ENCODE peak calls at places on chromosomes 1 and 21, in six cellular contexts. One of them, this sample, is unnamed.

GRCh38 chr1:224058303-224058702 is 55.6 kb upstream of the FBXO28 start:
- DNase-seq in activated CD8-positive, alpha-beta memory T cell treated with anti-CD3 and anti-CD28 coated beads, Interleukin-2, amount 50 U/mL, for 4 hours: no peak
- DNase-seq in H1: no peak
- DNase-seq in AG08396: no peak
- DNase-seq in germinal center: no peak
- DNase-seq in A172: peak
- DNase-seq in this sample: no peak

GRCh38 chr1:27678747-27679146 is 6.8 kb upstream of the IFI6 start:
- DNase-seq in activated CD8-positive, alpha-beta memory T cell treated with anti-CD3 and anti-CD28 coated beads, Interleukin-2, amount 50 U/mL, for 4 hours: no peak
- DNase-seq in H1: no peak
- DNase-seq in AG08396: no peak
- DNase-seq in germinal center: no peak
- DNase-seq in A172: no peak
- DNase-seq in this sample: no peak

GRCh38 chr1:107327446-107327845 is 186.6 kb downstream of the NTNG1 start:
- DNase-seq in activated CD8-positive, alpha-beta memory T cell treated with anti-CD3 and anti-CD28 coated beads, Interleukin-2, amount 50 U/mL, for 4 hours: no peak
- DNase-seq in H1: no peak
- DNase-seq in AG08396: no peak
- DNase-seq in germinal center: no peak
- DNase-seq in A172: no peak
- DNase-seq in this sample: no peak

GRCh38 chr1:118298397-118298796 is 113.4 kb upstream of the SPAG17 start:
- DNase-seq in activated CD8-positive, alpha-beta memory T cell treated with anti-CD3 and anti-CD28 coated beads, Interleukin-2, amount 50 U/mL, for 4 hours: no peak
- DNase-seq in H1: no peak
- DNase-seq in AG08396: no peak
- DNase-seq in germinal center: no peak
- DNase-seq in A172: no peak
- DNase-seq in this sample: no peak

GRCh38 chr1:200967693-200968468 is 55.6 kb downstream of the KIF21B start:
- DNase-seq in activated CD8-positive, alpha-beta memory T cell treated with anti-CD3 and anti-CD28 coated beads, Interleukin-2, amount 50 U/mL, for 4 hours: no peak
- DNase-seq in H1: no peak
- DNase-seq in AG08396: no peak
- DNase-seq in germinal center: no peak
- DNase-seq in A172: peak
- DNase-seq in this sample: no peak

GRCh38 chr1:41843378-41843777 is 75.3 kb downstream of the HIVEP3 start:
- DNase-seq in activated CD8-positive, alpha-beta memory T cell treated with anti-CD3 and anti-CD28 coated beads, Interleukin-2, amount 50 U/mL, for 4 hours: no peak
- DNase-seq in H1: no peak
- DNase-seq in AG08396: no peak
- DNase-seq in germinal center: no peak
- DNase-seq in A172: peak
- DNase-seq in this sample: no peak

GRCh38 chr1:234835239-234835638 is 225.3 kb upstream of the IRF2BP2 start:
- DNase-seq in activated CD8-positive, alpha-beta memory T cell treated with anti-CD3 and anti-CD28 coated beads, Interleukin-2, amount 50 U/mL, for 4 hours: no peak
- DNase-seq in H1: no peak
- DNase-seq in AG08396: no peak
- DNase-seq in germinal center: no peak
- DNase-seq in A172: no peak
- DNase-seq in this sample: no peak

GRCh38 chr1:33056426-33056825 is 19.7 kb upstream of the AK2 start:
- DNase-seq in activated CD8-positive, alpha-beta memory T cell treated with anti-CD3 and anti-CD28 coated beads, Interleukin-2, amount 50 U/mL, for 4 hours: no peak
- DNase-seq in H1: no peak
- DNase-seq in AG08396: no peak
- DNase-seq in germinal center: no peak
- DNase-seq in A172: no peak
- DNase-seq in this sample: no peak

GRCh38 chr1:41977329-41977728 is 58.6 kb upstream of the HIVEP3 start:
- DNase-seq in activated CD8-positive, alpha-beta memory T cell treated with anti-CD3 and anti-CD28 coated beads, Interleukin-2, amount 50 U/mL, for 4 hours: no peak
- DNase-seq in H1: no peak
- DNase-seq in AG08396: no peak
- DNase-seq in germinal center: no peak
- DNase-seq in A172: no peak
- DNase-seq in this sample: no peak

GRCh38 chr1:33088119-33088906 is 7.4 kb downstream of the AZIN2 start:
- DNase-seq in activated CD8-positive, alpha-beta memory T cell treated with anti-CD3 and anti-CD28 coated beads, Interleukin-2, amount 50 U/mL, for 4 hours: no peak
- DNase-seq in H1: no peak
- DNase-seq in AG08396: no peak
- DNase-seq in germinal center: no peak
- DNase-seq in A172: no peak
- DNase-seq in this sample: no peak

GRCh38 chr1:6825828-6826227 is 40.6 kb downstream of the CAMTA1 start:
- DNase-seq in activated CD8-positive, alpha-beta memory T cell treated with anti-CD3 and anti-CD28 coated beads, Interleukin-2, amount 50 U/mL, for 4 hours: no peak
- DNase-seq in H1: no peak
- DNase-seq in AG08396: no peak
- DNase-seq in germinal center: no peak
- DNase-seq in A172: no peak
- DNase-seq in this sample: no peak

GRCh38 chr1:35454616-35455015 is 102.6 kb downstream of the KIAA0319L start:
- DNase-seq in activated CD8-positive, alpha-beta memory T cell treated with anti-CD3 and anti-CD28 coated beads, Interleukin-2, amount 50 U/mL, for 4 hours: no peak
- DNase-seq in H1: no peak
- DNase-seq in AG08396: peak
- DNase-seq in germinal center: no peak
- DNase-seq in A172: no peak
- DNase-seq in this sample: no peak

GRCh38 chr1:65148548-65149390 is 766 bp downstream of the AK4 start:
- DNase-seq in activated CD8-positive, alpha-beta memory T cell treated with anti-CD3 and anti-CD28 coated beads, Interleukin-2, amount 50 U/mL, for 4 hours: peak
- DNase-seq in H1: peak
- DNase-seq in AG08396: peak
- DNase-seq in germinal center: peak
- DNase-seq in A172: no peak
- DNase-seq in this sample: peak

GRCh38 chr1:5850503-5850902 is 141.7 kb downstream of the NPHP4 start:
- DNase-seq in activated CD8-positive, alpha-beta memory T cell treated with anti-CD3 and anti-CD28 coated beads, Interleukin-2, amount 50 U/mL, for 4 hours: no peak
- DNase-seq in H1: no peak
- DNase-seq in AG08396: peak
- DNase-seq in germinal center: no peak
- DNase-seq in A172: no peak
- DNase-seq in this sample: no peak

GRCh38 chr1:37477946-37478345 is 3.6 kb downstream of the ZC3H12A start:
- DNase-seq in activated CD8-positive, alpha-beta memory T cell treated with anti-CD3 and anti-CD28 coated beads, Interleukin-2, amount 50 U/mL, for 4 hours: peak
- DNase-seq in H1: no peak
- DNase-seq in AG08396: no peak
- DNase-seq in germinal center: no peak
- DNase-seq in A172: no peak
- DNase-seq in this sample: no peak

GRCh38 chr1:11357291-11357690 is 84.3 kb downstream of the UBIAD1 start:
- DNase-seq in activated CD8-positive, alpha-beta memory T cell treated with anti-CD3 and anti-CD28 coated beads, Interleukin-2, amount 50 U/mL, for 4 hours: no peak
- DNase-seq in H1: no peak
- DNase-seq in AG08396: no peak
- DNase-seq in germinal center: no peak
- DNase-seq in A172: no peak
- DNase-seq in this sample: no peak

GRCh38 chr1:53330819-53331218 is 2.9 kb upstream of the LRP8 start:
- DNase-seq in activated CD8-positive, alpha-beta memory T cell treated with anti-CD3 and anti-CD28 coated beads, Interleukin-2, amount 50 U/mL, for 4 hours: peak
- DNase-seq in H1: no peak
- DNase-seq in AG08396: no peak
- DNase-seq in germinal center: no peak
- DNase-seq in A172: no peak
- DNase-seq in this sample: no peak

GRCh38 chr1:29269356-29269755 is 33.0 kb downstream of the PTPRU start:
- DNase-seq in activated CD8-positive, alpha-beta memory T cell treated with anti-CD3 and anti-CD28 coated beads, Interleukin-2, amount 50 U/mL, for 4 hours: no peak
- DNase-seq in H1: no peak
- DNase-seq in AG08396: no peak
- DNase-seq in germinal center: no peak
- DNase-seq in A172: no peak
- DNase-seq in this sample: no peak

GRCh38 chr1:220370041-220370700 is 97.9 kb upstream of the RAB3GAP2 start:
- DNase-seq in activated CD8-positive, alpha-beta memory T cell treated with anti-CD3 and anti-CD28 coated beads, Interleukin-2, amount 50 U/mL, for 4 hours: no peak
- DNase-seq in H1: no peak
- DNase-seq in AG08396: peak
- DNase-seq in germinal center: no peak
- DNase-seq in A172: peak
- DNase-seq in this sample: no peak

GRCh38 chr1:25922633-25923567 is 16.7 kb upstream of the STMN1 start:
- DNase-seq in activated CD8-positive, alpha-beta memory T cell treated with anti-CD3 and anti-CD28 coated beads, Interleukin-2, amount 50 U/mL, for 4 hours: peak
- DNase-seq in H1: peak
- DNase-seq in AG08396: peak
- DNase-seq in germinal center: no peak
- DNase-seq in A172: no peak
- DNase-seq in this sample: peak

GRCh38 chr1:162213281-162213909 is 143.9 kb downstream of the NOS1AP start:
- DNase-seq in activated CD8-positive, alpha-beta memory T cell treated with anti-CD3 and anti-CD28 coated beads, Interleukin-2, amount 50 U/mL, for 4 hours: no peak
- DNase-seq in H1: no peak
- DNase-seq in AG08396: no peak
- DNase-seq in germinal center: no peak
- DNase-seq in A172: peak
- DNase-seq in this sample: no peak

GRCh38 chr1:115282825-115283224 is 55.2 kb downstream of the NGF start:
- DNase-seq in activated CD8-positive, alpha-beta memory T cell treated with anti-CD3 and anti-CD28 coated beads, Interleukin-2, amount 50 U/mL, for 4 hours: no peak
- DNase-seq in H1: no peak
- DNase-seq in AG08396: no peak
- DNase-seq in germinal center: no peak
- DNase-seq in A172: no peak
- DNase-seq in this sample: no peak

GRCh38 chr1:241074507-241074906 is 282.5 kb downstream of the RGS7 start:
- DNase-seq in activated CD8-positive, alpha-beta memory T cell treated with anti-CD3 and anti-CD28 coated beads, Interleukin-2, amount 50 U/mL, for 4 hours: no peak
- DNase-seq in H1: no peak
- DNase-seq in AG08396: no peak
- DNase-seq in germinal center: no peak
- DNase-seq in A172: no peak
- DNase-seq in this sample: no peak

GRCh38 chr1:237201155-237201554 is 159.2 kb downstream of the RYR2 start:
- DNase-seq in activated CD8-positive, alpha-beta memory T cell treated with anti-CD3 and anti-CD28 coated beads, Interleukin-2, amount 50 U/mL, for 4 hours: no peak
- DNase-seq in H1: no peak
- DNase-seq in AG08396: no peak
- DNase-seq in germinal center: no peak
- DNase-seq in A172: no peak
- DNase-seq in this sample: no peak

GRCh38 chr1:31667065-31667785 is 22.5 kb upstream of the PEF1 start:
- DNase-seq in activated CD8-positive, alpha-beta memory T cell treated with anti-CD3 and anti-CD28 coated beads, Interleukin-2, amount 50 U/mL, for 4 hours: no peak
- DNase-seq in H1: no peak
- DNase-seq in AG08396: no peak
- DNase-seq in germinal center: no peak
- DNase-seq in A172: no peak
- DNase-seq in this sample: no peak

GRCh38 chr1:203628185-203628996 is 1.8 kb downstream of the ATP2B4 start:
- DNase-seq in activated CD8-positive, alpha-beta memory T cell treated with anti-CD3 and anti-CD28 coated beads, Interleukin-2, amount 50 U/mL, for 4 hours: no peak
- DNase-seq in H1: peak
- DNase-seq in AG08396: peak
- DNase-seq in germinal center: no peak
- DNase-seq in A172: peak
- DNase-seq in this sample: peak

GRCh38 chr1:211559222-211560010 is 19.5 kb downstream of the SLC30A1 start:
- DNase-seq in activated CD8-positive, alpha-beta memory T cell treated with anti-CD3 and anti-CD28 coated beads, Interleukin-2, amount 50 U/mL, for 4 hours: no peak
- DNase-seq in H1: peak
- DNase-seq in AG08396: no peak
- DNase-seq in germinal center: no peak
- DNase-seq in A172: no peak
- DNase-seq in this sample: no peak

GRCh38 chr1:95041491-95042165 is 31.1 kb downstream of the ALG14 start:
- DNase-seq in activated CD8-positive, alpha-beta memory T cell treated with anti-CD3 and anti-CD28 coated beads, Interleukin-2, amount 50 U/mL, for 4 hours: no peak
- DNase-seq in H1: no peak
- DNase-seq in AG08396: peak
- DNase-seq in germinal center: peak
- DNase-seq in A172: peak
- DNase-seq in this sample: no peak

GRCh38 chr1:236944556-236944955 is 59.7 kb downstream of the MT1HL1 start:
- DNase-seq in activated CD8-positive, alpha-beta memory T cell treated with anti-CD3 and anti-CD28 coated beads, Interleukin-2, amount 50 U/mL, for 4 hours: no peak
- DNase-seq in H1: no peak
- DNase-seq in AG08396: no peak
- DNase-seq in germinal center: no peak
- DNase-seq in A172: no peak
- DNase-seq in this sample: no peak

GRCh38 chr1:112177314-112177713 is 187.8 kb upstream of the KCND3 start:
- DNase-seq in activated CD8-positive, alpha-beta memory T cell treated with anti-CD3 and anti-CD28 coated beads, Interleukin-2, amount 50 U/mL, for 4 hours: no peak
- DNase-seq in H1: no peak
- DNase-seq in AG08396: no peak
- DNase-seq in germinal center: no peak
- DNase-seq in A172: no peak
- DNase-seq in this sample: no peak

GRCh38 chr21:37208056-37208705 is 59.0 kb downstream of the VPS26C start:
- DNase-seq in activated CD8-positive, alpha-beta memory T cell treated with anti-CD3 and anti-CD28 coated beads, Interleukin-2, amount 50 U/mL, for 4 hours: no peak
- DNase-seq in H1: no peak
- DNase-seq in AG08396: peak
- DNase-seq in germinal center: peak
- DNase-seq in A172: no peak
- DNase-seq in this sample: peak

GRCh38 chr1:241902376-241903067 is 54.5 kb downstream of the EXO1 start:
- DNase-seq in activated CD8-positive, alpha-beta memory T cell treated with anti-CD3 and anti-CD28 coated beads, Interleukin-2, amount 50 U/mL, for 4 hours: no peak
- DNase-seq in H1: no peak
- DNase-seq in AG08396: no peak
- DNase-seq in germinal center: no peak
- DNase-seq in A172: peak
- DNase-seq in this sample: no peak